ENCODE peak calls at places on chromosome 22, in five cellular contexts. One of them, this sample, is unnamed.

GRCh38 chr22:50173221-50173982 is 2.9 kb downstream of the PANX2 start:
- DNase-seq in HFF-Myc: no peak
- DNase-seq in DND-41: no peak
- DNase-seq in kidney: peak; percentile 71
- DNase-seq in epithelial cell of esophagus: no peak
- DNase-seq in this sample: no peak

GRCh38 chr22:28883917-28884753 is 763 bp downstream of the ZNRF3 start:
- DNase-seq in HFF-Myc: no peak
- DNase-seq in epithelial cell of esophagus: peak; percentile 64
- DNase-seq in DND-41: peak; percentile 32
- DNase-seq in kidney: peak; percentile 85
- DNase-seq in this sample: no peak

GRCh38 chr22:42637555-42637954 is 2.8 kb downstream of the ATP5MGL start:
- DNase-seq in kidney: no peak
- DNase-seq in DND-41: no peak
- DNase-seq in HFF-Myc: no peak
- DNase-seq in epithelial cell of esophagus: no peak
- DNase-seq in this sample: no peak

GRCh38 chr22:20319041-20319744 is 667 bp downstream of the DGCR6L start:
- DNase-seq in DND-41: no peak
- DNase-seq in HFF-Myc: no peak
- DNase-seq in kidney: peak; percentile 54
- DNase-seq in epithelial cell of esophagus: no peak
- DNase-seq in this sample: no peak

GRCh38 chr22:18978506-18978905 is 42.4 kb upstream of the PRODH start:
- DNase-seq in DND-41: no peak
- DNase-seq in kidney: no peak
- DNase-seq in HFF-Myc: no peak
- DNase-seq in epithelial cell of esophagus: no peak
- DNase-seq in this sample: no peak

GRCh38 chr22:48301421-48301820 is 1526.3 kb downstream of the BRD1 start:
- DNase-seq in DND-41: no peak
- DNase-seq in kidney: no peak
- DNase-seq in HFF-Myc: no peak
- DNase-seq in epithelial cell of esophagus: no peak
- DNase-seq in this sample: no peak

GRCh38 chr22:44304354-44304753 is 8.4 kb downstream of the SHISAL1 start:
- DNase-seq in epithelial cell of esophagus: no peak
- DNase-seq in DND-41: no peak
- DNase-seq in kidney: no peak
- DNase-seq in HFF-Myc: no peak
- DNase-seq in this sample: peak; percentile 60

GRCh38 chr22:19172213-19173046 is 6.1 kb downstream of the SLC25A1 start:
- DNase-seq in epithelial cell of esophagus: no peak
- DNase-seq in HFF-Myc: no peak
- DNase-seq in kidney: no peak
- DNase-seq in DND-41: no peak
- DNase-seq in this sample: no peak

GRCh38 chr22:20549232-20549841 is 41.9 kb downstream of the MED15 start:
- DNase-seq in HFF-Myc: no peak
- DNase-seq in kidney: no peak
- DNase-seq in epithelial cell of esophagus: no peak
- DNase-seq in DND-41: peak; percentile 70
- DNase-seq in this sample: peak; percentile 51

GRCh38 chr22:43227231-43227630 is 40.3 kb upstream of the TTLL12 start:
- DNase-seq in epithelial cell of esophagus: no peak
- DNase-seq in DND-41: no peak
- DNase-seq in HFF-Myc: peak; percentile 11
- DNase-seq in kidney: no peak
- DNase-seq in this sample: no peak

GRCh38 chr22:24593810-24594568 is 1.1 kb upstream of the LRRC75B start:
- DNase-seq in epithelial cell of esophagus: peak; percentile 29
- DNase-seq in DND-41: no peak
- DNase-seq in kidney: peak; percentile 75
- DNase-seq in HFF-Myc: no peak
- DNase-seq in this sample: no peak

GRCh38 chr22:48954781-48955311 is 872.8 kb downstream of the BRD1 start:
- DNase-seq in HFF-Myc: no peak
- DNase-seq in DND-41: no peak
- DNase-seq in kidney: no peak
- DNase-seq in epithelial cell of esophagus: no peak
- DNase-seq in this sample: no peak

GRCh38 chr22:16721969-16722368 is 103.2 kb downstream of the XKR3 start:
- DNase-seq in DND-41: no peak
- DNase-seq in HFF-Myc: no peak
- DNase-seq in epithelial cell of esophagus: no peak
- DNase-seq in kidney: no peak
- DNase-seq in this sample: no peak

GRCh38 chr22:27780161-27780575 is 21.4 kb downstream of the MN1 start:
- DNase-seq in epithelial cell of esophagus: no peak
- DNase-seq in HFF-Myc: no peak
- DNase-seq in kidney: no peak
- DNase-seq in DND-41: no peak
- DNase-seq in this sample: no peak

DNA sequence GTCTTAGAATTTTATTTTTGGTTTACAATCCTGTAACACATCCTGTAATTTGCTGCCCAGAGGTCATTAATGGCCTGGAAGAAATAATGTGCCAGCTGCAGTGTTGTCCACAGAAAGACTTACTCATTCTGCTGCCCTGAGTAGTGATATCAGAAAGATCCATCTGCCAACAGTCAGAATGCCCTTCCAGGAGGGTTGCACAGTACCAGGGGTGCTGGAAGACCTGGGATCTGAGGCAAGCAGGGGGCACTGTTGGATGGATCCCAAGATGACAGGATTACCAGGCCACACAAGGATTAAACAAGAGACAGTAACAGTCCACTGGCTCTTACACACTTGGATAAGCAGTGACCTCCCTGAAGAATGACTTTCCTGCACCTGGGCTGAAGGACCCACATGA is 93.8 kb upstream of the TOP3B start:
- DNase-seq in HFF-Myc: no peak
- DNase-seq in DND-41: no peak
- DNase-seq in epithelial cell of esophagus: no peak
- DNase-seq in kidney: no peak
- DNase-seq in this sample: no peak
- TF ChIP-seq CTCF in HFF-Myc: no peak
- TF ChIP-seq CTCF in DND-41: no peak
- TF ChIP-seq CTCF in epithelial cell of esophagus: no peak
- TF ChIP-seq CTCF in kidney: no peak
- TF ChIP-seq CTCF in this sample: no peak

DNA sequence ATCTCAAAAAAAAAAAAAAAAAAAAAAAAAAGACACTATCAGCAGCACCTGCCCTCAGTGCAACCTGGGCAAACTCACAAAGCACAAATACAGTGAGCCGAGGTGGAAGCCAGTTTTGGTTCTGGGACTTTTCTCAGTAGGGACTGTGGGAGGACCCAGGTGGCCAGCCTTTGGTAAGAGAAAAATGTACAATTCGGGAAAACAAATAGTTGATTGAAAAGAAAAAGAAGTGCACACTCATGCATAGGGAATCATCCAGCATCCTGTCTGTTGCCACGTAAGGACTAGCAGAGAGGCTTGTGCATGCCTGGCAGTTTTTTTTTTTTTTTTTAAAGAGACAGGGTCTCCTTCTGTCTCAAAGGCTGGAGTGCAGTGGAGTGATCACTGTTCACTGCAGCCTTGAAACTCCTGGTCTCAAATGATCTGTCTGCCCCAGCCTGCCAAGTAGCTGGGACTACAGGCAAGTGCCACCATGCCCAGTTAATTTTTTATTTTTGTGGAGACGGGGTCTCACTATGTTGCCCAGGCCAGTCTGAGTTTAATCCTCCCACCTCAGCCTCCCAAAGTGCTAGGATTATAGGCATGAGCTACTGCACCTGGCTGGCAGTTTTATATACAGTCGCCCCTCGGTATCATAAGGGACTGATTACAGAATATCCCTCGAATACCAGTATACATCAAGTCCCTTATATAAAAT is 36.7 kb downstream of the TPST2 start:
- DNase-seq in HFF-Myc: peak; percentile 52
- DNase-seq in DND-41: no peak
- DNase-seq in epithelial cell of esophagus: peak; percentile 80
- DNase-seq in kidney: no peak
- DNase-seq in this sample: peak; percentile 84
- H3K4me3 ChIP-seq in HFF-Myc: no peak overlapping the region
- H3K4me3 ChIP-seq in DND-41: no peak overlapping the region
- H3K4me3 ChIP-seq in epithelial cell of esophagus: no peak overlapping the region
- H3K4me3 ChIP-seq in kidney: no peak overlapping the region
- H3K4me3 ChIP-seq in this sample: no peak overlapping the region

GRCh38 chr22:45531441-45531840 is 28.8 kb downstream of the FBLN1 start:
- DNase-seq in DND-41: no peak
- DNase-seq in epithelial cell of esophagus: peak; percentile 45
- DNase-seq in kidney: no peak
- DNase-seq in HFF-Myc: no peak
- DNase-seq in this sample: no peak
- TF ChIP-seq CTCF in DND-41: no peak
- TF ChIP-seq CTCF in epithelial cell of esophagus: no peak
- TF ChIP-seq CTCF in kidney: no peak
- TF ChIP-seq CTCF in HFF-Myc: no peak
- TF ChIP-seq CTCF in this sample: no peak

DNA sequence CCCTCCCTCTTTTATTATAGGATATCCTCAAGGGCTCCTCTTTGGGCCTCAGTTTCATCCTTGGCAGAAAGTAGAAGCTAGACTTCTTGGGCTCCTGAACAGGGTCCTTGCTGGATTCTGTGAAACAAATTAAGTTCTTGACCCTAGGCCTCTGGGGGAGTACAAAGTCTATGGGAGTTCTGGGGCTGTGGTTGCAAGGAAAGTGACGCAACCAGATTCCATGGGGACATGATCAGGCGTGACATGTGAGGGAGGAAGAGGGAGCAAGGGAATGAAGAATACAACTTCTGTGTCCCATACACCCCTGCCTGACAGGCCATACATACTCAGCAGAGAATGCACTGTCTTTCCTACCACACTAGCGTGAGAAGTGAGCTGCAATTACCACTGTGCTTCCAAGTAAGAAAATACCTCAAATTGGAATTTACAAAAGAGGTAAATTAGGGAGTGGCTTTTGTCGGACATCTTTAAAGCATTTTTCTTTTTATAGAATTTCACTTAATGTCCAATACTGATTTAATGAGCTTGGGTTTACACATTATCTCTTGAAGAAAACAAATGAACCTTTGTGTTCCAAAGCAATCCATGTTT is 38.7 kb downstream of the LIMK2 start:
- DNase-seq in HFF-Myc: no peak
- DNase-seq in kidney: no peak
- DNase-seq in DND-41: no peak
- DNase-seq in epithelial cell of esophagus: peak; percentile 68
- DNase-seq in this sample: no peak
- H3K4me3 ChIP-seq in HFF-Myc: no peak overlapping the region
- H3K4me3 ChIP-seq in kidney: peak overlapping the region; percentile 87
- H3K4me3 ChIP-seq in DND-41: no peak overlapping the region
- H3K4me3 ChIP-seq in epithelial cell of esophagus: peak overlapping the region; percentile 96
- H3K4me3 ChIP-seq in this sample: no peak overlapping the region

DNA sequence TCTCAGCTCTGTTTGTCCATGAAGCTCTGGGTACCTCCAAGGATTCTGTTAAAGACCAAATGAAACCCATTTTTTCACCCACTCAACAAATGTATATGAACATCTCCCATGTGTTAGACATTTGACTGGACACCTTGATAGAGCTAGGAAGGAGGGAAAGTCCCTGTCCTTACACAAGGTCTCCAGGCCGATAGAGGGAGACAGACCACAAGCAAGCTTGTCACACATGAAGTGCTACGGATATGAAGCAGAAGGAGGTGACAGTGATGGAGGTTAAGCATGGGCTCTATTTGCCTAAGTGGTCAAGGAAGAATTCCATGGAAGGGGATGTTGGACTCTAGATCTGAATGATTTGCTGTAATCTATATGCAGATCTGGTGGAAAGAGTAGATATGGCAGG is 138.5 kb downstream of the MYO18B start:
- DNase-seq in DND-41: no peak
- DNase-seq in HFF-Myc: no peak
- DNase-seq in kidney: no peak
- DNase-seq in epithelial cell of esophagus: no peak
- DNase-seq in this sample: no peak
- TF ChIP-seq CTCF in DND-41: no peak
- TF ChIP-seq CTCF in HFF-Myc: no peak
- TF ChIP-seq CTCF in kidney: no peak
- TF ChIP-seq CTCF in epithelial cell of esophagus: no peak
- TF ChIP-seq CTCF in this sample: no peak

GRCh38 chr22:37187891-37188761 is at the start of gene C1QTNF6:
- DNase-seq in kidney: peak; percentile 94
- DNase-seq in DND-41: no peak
- DNase-seq in HFF-Myc: no peak
- DNase-seq in epithelial cell of esophagus: peak; percentile 72
- DNase-seq in this sample: peak; percentile 35

GRCh38 chr22:37187552-37187890 is 526 bp downstream of the C1QTNF6 start:
- DNase-seq in kidney: no peak
- DNase-seq in epithelial cell of esophagus: peak; percentile 50
- DNase-seq in HFF-Myc: no peak
- DNase-seq in DND-41: no peak
- DNase-seq in this sample: peak; percentile 68

GRCh38 chr22:37186997-37187522 is 987 bp downstream of the C1QTNF6 start:
- DNase-seq in HFF-Myc: no peak
- DNase-seq in kidney: peak; percentile 55
- DNase-seq in DND-41: no peak
- DNase-seq in epithelial cell of esophagus: no peak
- DNase-seq in this sample: peak; percentile 35

GRCh38 chr22:37190262-37190780 is 2.3 kb upstream of the C1QTNF6 start:
- DNase-seq in epithelial cell of esophagus: no peak
- DNase-seq in kidney: no peak
- DNase-seq in HFF-Myc: no peak
- DNase-seq in DND-41: no peak
- DNase-seq in this sample: no peak

DNA sequence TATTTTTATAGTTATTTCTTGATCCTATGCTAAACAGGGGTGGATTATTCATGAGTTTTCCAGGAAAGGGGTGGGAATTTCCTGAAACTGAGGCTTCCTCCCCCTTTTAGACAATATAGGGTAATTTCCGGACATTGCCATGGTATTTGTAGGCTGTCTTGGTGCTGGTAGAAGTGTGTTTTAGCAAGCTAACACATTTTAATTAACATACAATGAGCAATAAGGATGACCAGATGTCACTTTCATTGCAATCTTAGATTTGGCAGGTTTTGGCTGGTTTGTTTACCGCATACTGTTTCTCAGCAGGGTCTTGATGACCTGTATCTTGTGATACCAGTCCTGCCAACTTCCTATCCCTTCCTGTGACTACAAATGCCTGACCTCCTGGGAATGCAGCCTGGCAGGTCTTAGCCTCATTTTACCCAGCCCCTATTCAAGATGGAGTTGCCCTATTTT is 992 bp upstream of the C1QTNF6 start:
- DNase-seq in kidney: no peak
- DNase-seq in HFF-Myc: no peak
- DNase-seq in epithelial cell of esophagus: peak; percentile 91
- DNase-seq in DND-41: no peak
- DNase-seq in this sample: peak; percentile 11
- H3K4me3 ChIP-seq in kidney: no peak overlapping the region
- H3K4me3 ChIP-seq in HFF-Myc: no peak overlapping the region
- H3K4me3 ChIP-seq in epithelial cell of esophagus: no peak overlapping the region
- H3K4me3 ChIP-seq in DND-41: no peak overlapping the region
- H3K4me3 ChIP-seq in this sample: no peak overlapping the region

This sample was measured in fibroblast of mammary gland.